ENCODE peak calls at places on chromosome 13, in seven cellular contexts. E is GM10248; X is nucleus accumbens; F is activated CD4-positive, CD25-positive, alpha-beta regulatory T cell; B is AG04449; Y is activated CD8-positive, alpha-beta memory T cell treated with anti-CD3 and anti-CD28 coated beads for 4 hours; G is GM23338. C is an unnamed sample.

GRCh38 chr13:40438999-40439797 is 227.2 kb downstream of the FOXO1 start:
- DNase-seq in E (no peak), X (no peak), F (no peak), B (no peak), Y (no peak), G (no peak), C (no peak)

GRCh38 chr13:97344250-97345175 is 89.5 kb upstream of the RAP2A start:
- DNase-seq in E (peak), X (peak), F (peak), B (no peak), Y (no peak), G (peak), C (peak)

GRCh38 chr13:80339578-80339840 is 1.4 kb downstream of the SPRY2 start:
- DNase-seq in E (no peak), X (no peak), F (no peak), B (no peak), Y (no peak), G (peak), C (no peak)

GRCh38 chr13:79779761-79780160 is 298.8 kb downstream of the NDFIP2 start:
- DNase-seq in E (no peak), X (no peak), F (no peak), B (no peak), Y (no peak), G (no peak), C (no peak)

GRCh38 chr13:79386125-79386822 is 19.8 kb downstream of the RBM26 start:
- DNase-seq in E (no peak), X (no peak), F (no peak), B (no peak), Y (no peak), G (no peak), C (peak)

GRCh38 chr13:20749377-20749776 is 24.4 kb downstream of the EEF1AKMT1 start:
- DNase-seq in E (no peak), X (no peak), F (no peak), B (no peak), Y (no peak), G (no peak), C (no peak)

GRCh38 chr13:110716235-110716505 is 2.7 kb downstream of the ING1 start:
- DNase-seq in E (no peak), X (peak), F (no peak), B (no peak), Y (no peak), G (peak), C (no peak)

GRCh38 chr13:41216160-41216559 is 21.8 kb upstream of the KBTBD7 start:
- DNase-seq in E (no peak), X (no peak), F (no peak), B (no peak), Y (no peak), G (no peak), C (no peak)

GRCh38 chr13:80151016-80151415 is 189.9 kb downstream of the SPRY2 start:
- DNase-seq in E (no peak), X (no peak), F (no peak), B (no peak), Y (no peak), G (no peak), C (no peak)

GRCh38 chr13:80037505-80037888 is 303.4 kb downstream of the SPRY2 start:
- DNase-seq in E (no peak), X (no peak), F (no peak), B (peak), Y (no peak), G (no peak), C (peak)

GRCh38 chr13:98506343-98507059 is 70.4 kb downstream of the STK24 start:
- DNase-seq in E (no peak), X (no peak), F (no peak), B (no peak), Y (no peak), G (no peak), C (no peak)

GRCh38 chr13:102400619-102401125 is 1.2 kb downstream of the FGF14 start:
- DNase-seq in E (no peak), X (peak), F (no peak), B (no peak), Y (no peak), G (peak), C (no peak)

GRCh38 chr13:75666646-75667351 is 30.7 kb downstream of the LMO7 start:
- DNase-seq in E (no peak), X (no peak), F (no peak), B (no peak), Y (no peak), G (peak), C (no peak)

GRCh38 chr13:70527553-70527952 is 419.3 kb upstream of the KLHL1 start:
- DNase-seq in E (no peak), X (no peak), F (no peak), B (no peak), Y (no peak), G (no peak), C (no peak)

GRCh38 chr13:89880201-89880600 is 1467.3 kb upstream of the MIR17HG start:
- DNase-seq in E (no peak), X (no peak), F (no peak), B (no peak), Y (no peak), G (no peak), C (no peak)

GRCh38 chr13:32791545-32792172 is 205.4 kb downstream of the PDS5B start:
- DNase-seq in E (peak), X (no peak), F (no peak), B (no peak), Y (no peak), G (no peak), C (no peak)

GRCh38 chr13:51971520-51972426 is 39.5 kb downstream of the ATP7B start:
- DNase-seq in E (no peak), X (no peak), F (no peak), B (no peak), Y (no peak), G (no peak), C (no peak)

GRCh38 chr13:57253551-57253950 is 86.6 kb downstream of the PRR20E start:
- DNase-seq in E (no peak), X (no peak), F (no peak), B (no peak), Y (no peak), G (no peak), C (no peak)

GRCh38 chr13:75537401-75538365 is at the start of gene COMMD6:
- DNase-seq in E (peak), X (peak), F (peak), B (peak), Y (peak), G (peak), C (peak)

GRCh38 chr13:73708393-73708985 is 425.7 kb downstream of the KLF12 start:
- DNase-seq in E (peak), X (no peak), F (no peak), B (no peak), Y (peak), G (peak), C (peak)

GRCh38 chr13:77477299-77477848 is 58.1 kb upstream of the SCEL start:
- DNase-seq in E (no peak), X (no peak), F (no peak), B (no peak), Y (no peak), G (no peak), C (no peak)

GRCh38 chr13:26787961-26788360 is 27.4 kb upstream of the GPR12 start:
- DNase-seq in E (no peak), X (no peak), F (no peak), B (no peak), Y (no peak), G (no peak), C (no peak)

GRCh38 chr13:78602561-78603239 is 652 bp downstream of the POU4F1 start:
- DNase-seq in E (no peak), X (no peak), F (no peak), B (no peak), Y (no peak), G (peak), C (no peak)

GRCh38 chr13:99657848-99658265 is 156.6 kb downstream of the TM9SF2 start:
- DNase-seq in E (no peak), X (no peak), F (no peak), B (no peak), Y (peak), G (peak), C (no peak)

GRCh38 chr13:40776681-40777165 is 5.7 kb upstream of the MRPS31 start:
- DNase-seq in E (no peak), X (no peak), F (peak), B (no peak), Y (peak), G (no peak), C (peak)

GRCh38 chr13:91406619-91407018 is 8.2 kb downstream of the GPC5 start:
- DNase-seq in E (peak), X (no peak), F (no peak), B (no peak), Y (no peak), G (peak), C (peak)

GRCh38 chr13:25971499-25972145 is 80.2 kb downstream of the SHISA2 start:
- DNase-seq in E (no peak), X (peak), F (no peak), B (no peak), Y (no peak), G (peak), C (no peak)

C was measured in RCC 7860.